ENCODE peak calls at places on chromosomes 6 and 20, in eight cellular contexts. E is RCC 7860; V is activated effector memory CD4-positive, alpha-beta T cell treated with anti-CD3 and anti-CD28 coated beads, Interleukin-2, amount 50 U/mL, for 16 hours; K is naive thymus-derived CD4-positive, alpha-beta T cell; H is ACHN; X is uterus; I is stimulated activated CD4-positive, alpha-beta T cell treated with anti-CD3 and anti-CD28 coated beads, Interleukin-15, amount 100 ng/mL, for 24 hours; P is NCI-H345. Y is an unnamed sample.

GRCh38 chr6:109580519-109580918 is 97.5 kb upstream of the ZBTB24 start:
- DNase-seq in E (no peak), V (no peak), K (no peak), H (no peak), X (no peak), I (no peak), P (no peak), Y (no peak)

GRCh38 chr6:122405417-122405816 is 6.0 kb downstream of the HSF2 start:
- DNase-seq in E (no peak), V (no peak), K (no peak), H (peak), X (no peak), I (no peak), P (no peak), Y (no peak)

GRCh38 chr6:8556370-8557018 is 121.1 kb upstream of the SLC35B3 start:
- DNase-seq in E (peak), V (no peak), K (no peak), H (peak), X (no peak), I (no peak), P (peak), Y (no peak)

GRCh38 chr6:292506-293184 is 358 bp downstream of the DUSP22 start:
- DNase-seq in E (no peak), V (peak), K (peak), H (peak), X (peak), I (peak), P (no peak), Y (peak)

GRCh38 chr6:13795041-13795748 is 19.2 kb downstream of the MCUR1 start:
- DNase-seq in E (peak), V (peak), K (peak), H (peak), X (peak), I (peak), P (peak), Y (peak)

GRCh38 chr6:133306876-133307275 is 65.7 kb downstream of the EYA4 start:
- DNase-seq in E (no peak), V (no peak), K (no peak), H (no peak), X (no peak), I (no peak), P (no peak), Y (no peak)

GRCh38 chr20:57460781-57461465 is 64.0 kb downstream of the CTCFL start:
- DNase-seq in E (no peak), V (no peak), K (no peak), H (no peak), X (no peak), I (no peak), P (no peak), Y (no peak)

GRCh38 chr20:63183422-63184146 is 32.3 kb downstream of the YTHDF1 start:
- DNase-seq in E (peak), V (peak), K (peak), H (peak), X (no peak), I (peak), P (peak), Y (peak)

GRCh38 chr6:166289181-166290061 is 18.8 kb downstream of the PRR18 start:
- DNase-seq in E (no peak), V (no peak), K (no peak), H (no peak), X (no peak), I (no peak), P (no peak), Y (no peak)

GRCh38 chr20:10636326-10636818 is 37.4 kb downstream of the JAG1 start:
- DNase-seq in E (no peak), V (no peak), K (no peak), H (no peak), X (no peak), I (no peak), P (no peak), Y (no peak)

Y was measured in DND-41.